ENCODE peak calls at places on chromosomes 2 and 18, in five cellular contexts. E, P, R, I and G are unnamed samples.
A peak's percentile ranks its signal among the peaks of the same experiment; 100 is the strongest.

GRCh38 chr2:177239934-177240600 is 24.5 kb downstream of the NFE2L2 start:
- DNase-seq in E (peak; percentile 85), P (no peak), R (peak; percentile 41), I (no peak), G (no peak)

GRCh38 chr18:4510709-4511108 is 55.6 kb upstream of the DLGAP1 start:
- DNase-seq in E (no peak), P (no peak), R (no peak), I (no peak), G (no peak)

GRCh38 chr18:79383388-79384056 is 12.2 kb upstream of the NFATC1 start:
- DNase-seq in E (no peak), P (no peak), R (peak; percentile 52), I (no peak), G (no peak)

GRCh38 chr18:51196811-51197660 is 445 bp downstream of the MEX3C start:
- DNase-seq in E (peak; percentile 49), P (peak; percentile 19), R (peak; percentile 81), I (no peak), G (peak; percentile 48)

GRCh38 chr2:29269095-29270090 is 154.2 kb downstream of the CLIP4 start:
- DNase-seq in E (no peak), P (no peak), R (no peak), I (no peak), G (no peak)

GRCh38 chr2:238139141-238139840 is 823 bp downstream of the KLHL30 start:
- DNase-seq in E (no peak), P (peak; percentile 7), R (peak; percentile 67), I (no peak), G (peak; percentile 12)

GRCh38 chr2:240646900-240647502 is 21.7 kb downstream of the GPR35 start:
- DNase-seq in E (no peak), P (no peak), R (peak; percentile 30), I (no peak), G (no peak)

GRCh38 chr2:162256621-162257020 is 13.4 kb upstream of the FAP start:
- DNase-seq in E (peak; percentile 25), P (no peak), R (no peak), I (no peak), G (no peak)

GRCh38 chr2:219452361-219453317 is 18.0 kb downstream of the SPEG start:
- DNase-seq in E (peak; percentile 95), P (no peak), R (peak; percentile 79), I (no peak), G (no peak)

GRCh38 chr2:126657636-126658315 is 1.8 kb downstream of the GYPC start:
- DNase-seq in E (peak; percentile 99), P (peak; percentile 56), R (peak; percentile 90), I (no peak), G (peak; percentile 62)

GRCh38 chr2:172467382-172467781 is 40.0 kb downstream of the ITGA6 start:
- DNase-seq in E (no peak), P (no peak), R (no peak), I (no peak), G (no peak)

GRCh38 chr2:133377021-133377481 is 191.2 kb downstream of the NCKAP5 start:
- DNase-seq in E (no peak), P (no peak), R (no peak), I (no peak), G (no peak)

GRCh38 chr2:189799531-189799930 is 15.3 kb downstream of the PMS1 start:
- DNase-seq in E (peak; percentile 78), P (no peak), R (no peak), I (no peak), G (no peak)

GRCh38 chr18:5710676-5711075 is 166.9 kb upstream of the EPB41L3 start:
- DNase-seq in E (no peak), P (no peak), R (no peak), I (no peak), G (no peak)

GRCh38 chr2:185970148-185970852 is 231.7 kb downstream of the FSIP2 start:
- DNase-seq in E (no peak), P (no peak), R (no peak), I (no peak), G (no peak)

GRCh38 chr18:33804258-33804657 is 226.2 kb downstream of the ASXL3 start:
- DNase-seq in E (peak; percentile 38), P (no peak), R (no peak), I (no peak), G (no peak)

GRCh38 chr2:11835403-11835802 is 89.0 kb downstream of the LPIN1 start:
- DNase-seq in E (peak; percentile 18), P (no peak), R (no peak), I (no peak), G (no peak)

GRCh38 chr18:74556166-74556565 is 21.9 kb downstream of the CNDP1 start:
- DNase-seq in E (no peak), P (no peak), R (no peak), I (no peak), G (no peak)

GRCh38 chr18:14959550-14959949 is 211.6 kb downstream of the ANKRD30B start:
- DNase-seq in E (no peak), P (no peak), R (no peak), I (no peak), G (no peak)